ENCODE peak calls at places on chromosome 14, in eight cellular contexts. One of them, this sample, is unnamed.

GRCh38 chr14:96205994-96206392 is 1.4 kb downstream of the BDKRB2 start:
- DNase-seq in body of pancreas: no peak
- DNase-seq in stimulated activated CD4-positive, alpha-beta T cell treated with anti-CD3 and anti-CD28 coated beads, Interleukin-1b, Interleukin-23, amount 100 ng/mL, for 24 hours: no peak
- DNase-seq in AG09319: no peak
- DNase-seq in amniotic stem cell: no peak
- DNase-seq in foreskin fibroblast: no peak
- DNase-seq in stimulated activated CD8-positive, alpha-beta memory T cell treated with anti-CD3 and anti-CD28 coated beads, Interleukin-15, amount 100 ng/mL, for 24 hours: no peak
- DNase-seq in NT2/D1: no peak
- DNase-seq in this sample: no peak

GRCh38 chr14:92280554-92281262 is 42.3 kb upstream of the SLC24A4 start:
- DNase-seq in body of pancreas: no peak
- DNase-seq in stimulated activated CD4-positive, alpha-beta T cell treated with anti-CD3 and anti-CD28 coated beads, Interleukin-1b, Interleukin-23, amount 100 ng/mL, for 24 hours: no peak
- DNase-seq in AG09319: no peak
- DNase-seq in amniotic stem cell: no peak
- DNase-seq in foreskin fibroblast: no peak
- DNase-seq in stimulated activated CD8-positive, alpha-beta memory T cell treated with anti-CD3 and anti-CD28 coated beads, Interleukin-15, amount 100 ng/mL, for 24 hours: no peak
- DNase-seq in NT2/D1: no peak
- DNase-seq in this sample: no peak

GRCh38 chr14:93936245-93936644 is 9.1 kb downstream of the FAM181A start:
- DNase-seq in body of pancreas: no peak
- DNase-seq in stimulated activated CD4-positive, alpha-beta T cell treated with anti-CD3 and anti-CD28 coated beads, Interleukin-1b, Interleukin-23, amount 100 ng/mL, for 24 hours: no peak
- DNase-seq in AG09319: no peak
- DNase-seq in amniotic stem cell: no peak
- DNase-seq in foreskin fibroblast: no peak
- DNase-seq in stimulated activated CD8-positive, alpha-beta memory T cell treated with anti-CD3 and anti-CD28 coated beads, Interleukin-15, amount 100 ng/mL, for 24 hours: no peak
- DNase-seq in NT2/D1: peak
- DNase-seq in this sample: no peak

GRCh38 chr14:53952533-53952932 is 4.1 kb downstream of the BMP4 start:
- DNase-seq in body of pancreas: no peak
- DNase-seq in stimulated activated CD4-positive, alpha-beta T cell treated with anti-CD3 and anti-CD28 coated beads, Interleukin-1b, Interleukin-23, amount 100 ng/mL, for 24 hours: no peak
- DNase-seq in AG09319: no peak
- DNase-seq in amniotic stem cell: no peak
- DNase-seq in foreskin fibroblast: no peak
- DNase-seq in stimulated activated CD8-positive, alpha-beta memory T cell treated with anti-CD3 and anti-CD28 coated beads, Interleukin-15, amount 100 ng/mL, for 24 hours: no peak
- DNase-seq in NT2/D1: no peak
- DNase-seq in this sample: no peak

GRCh38 chr14:62711351-62712023 is 333.8 kb downstream of the KCNH5 start:
- DNase-seq in body of pancreas: no peak
- DNase-seq in stimulated activated CD4-positive, alpha-beta T cell treated with anti-CD3 and anti-CD28 coated beads, Interleukin-1b, Interleukin-23, amount 100 ng/mL, for 24 hours: no peak
- DNase-seq in AG09319: no peak
- DNase-seq in amniotic stem cell: no peak
- DNase-seq in foreskin fibroblast: no peak
- DNase-seq in stimulated activated CD8-positive, alpha-beta memory T cell treated with anti-CD3 and anti-CD28 coated beads, Interleukin-15, amount 100 ng/mL, for 24 hours: no peak
- DNase-seq in NT2/D1: no peak
- DNase-seq in this sample: no peak

GRCh38 chr14:73467377-73467776 is 9.0 kb upstream of the NUMB start:
- DNase-seq in body of pancreas: peak
- DNase-seq in stimulated activated CD4-positive, alpha-beta T cell treated with anti-CD3 and anti-CD28 coated beads, Interleukin-1b, Interleukin-23, amount 100 ng/mL, for 24 hours: peak
- DNase-seq in AG09319: no peak
- DNase-seq in amniotic stem cell: no peak
- DNase-seq in foreskin fibroblast: peak
- DNase-seq in stimulated activated CD8-positive, alpha-beta memory T cell treated with anti-CD3 and anti-CD28 coated beads, Interleukin-15, amount 100 ng/mL, for 24 hours: peak
- DNase-seq in NT2/D1: no peak
- DNase-seq in this sample: no peak

GRCh38 chr14:22002860-22003284 is 329.3 kb upstream of the OR4E1 start:
- DNase-seq in body of pancreas: no peak
- DNase-seq in stimulated activated CD4-positive, alpha-beta T cell treated with anti-CD3 and anti-CD28 coated beads, Interleukin-1b, Interleukin-23, amount 100 ng/mL, for 24 hours: peak
- DNase-seq in AG09319: no peak
- DNase-seq in amniotic stem cell: no peak
- DNase-seq in foreskin fibroblast: no peak
- DNase-seq in stimulated activated CD8-positive, alpha-beta memory T cell treated with anti-CD3 and anti-CD28 coated beads, Interleukin-15, amount 100 ng/mL, for 24 hours: peak
- DNase-seq in NT2/D1: no peak
- DNase-seq in this sample: no peak

GRCh38 chr14:86858591-86858990 is 1134.4 kb downstream of the GALC start:
- DNase-seq in body of pancreas: no peak
- DNase-seq in stimulated activated CD4-positive, alpha-beta T cell treated with anti-CD3 and anti-CD28 coated beads, Interleukin-1b, Interleukin-23, amount 100 ng/mL, for 24 hours: no peak
- DNase-seq in AG09319: no peak
- DNase-seq in amniotic stem cell: no peak
- DNase-seq in foreskin fibroblast: no peak
- DNase-seq in stimulated activated CD8-positive, alpha-beta memory T cell treated with anti-CD3 and anti-CD28 coated beads, Interleukin-15, amount 100 ng/mL, for 24 hours: no peak
- DNase-seq in NT2/D1: no peak
- DNase-seq in this sample: no peak

GRCh38 chr14:55126932-55127490 is 2.0 kb upstream of the LGALS3 start:
- DNase-seq in body of pancreas: no peak
- DNase-seq in stimulated activated CD4-positive, alpha-beta T cell treated with anti-CD3 and anti-CD28 coated beads, Interleukin-1b, Interleukin-23, amount 100 ng/mL, for 24 hours: no peak
- DNase-seq in AG09319: no peak
- DNase-seq in amniotic stem cell: no peak
- DNase-seq in foreskin fibroblast: no peak
- DNase-seq in stimulated activated CD8-positive, alpha-beta memory T cell treated with anti-CD3 and anti-CD28 coated beads, Interleukin-15, amount 100 ng/mL, for 24 hours: no peak
- DNase-seq in NT2/D1: no peak
- DNase-seq in this sample: no peak

GRCh38 chr14:80695869-80696268 is 245.7 kb downstream of the CEP128 start:
- DNase-seq in body of pancreas: no peak
- DNase-seq in stimulated activated CD4-positive, alpha-beta T cell treated with anti-CD3 and anti-CD28 coated beads, Interleukin-1b, Interleukin-23, amount 100 ng/mL, for 24 hours: no peak
- DNase-seq in AG09319: no peak
- DNase-seq in amniotic stem cell: no peak
- DNase-seq in foreskin fibroblast: no peak
- DNase-seq in stimulated activated CD8-positive, alpha-beta memory T cell treated with anti-CD3 and anti-CD28 coated beads, Interleukin-15, amount 100 ng/mL, for 24 hours: no peak
- DNase-seq in NT2/D1: no peak
- DNase-seq in this sample: no peak

GRCh38 chr14:22606380-22606779 is 8.3 kb downstream of the ABHD4 start:
- DNase-seq in body of pancreas: no peak
- DNase-seq in stimulated activated CD4-positive, alpha-beta T cell treated with anti-CD3 and anti-CD28 coated beads, Interleukin-1b, Interleukin-23, amount 100 ng/mL, for 24 hours: no peak
- DNase-seq in AG09319: no peak
- DNase-seq in amniotic stem cell: no peak
- DNase-seq in foreskin fibroblast: no peak
- DNase-seq in stimulated activated CD8-positive, alpha-beta memory T cell treated with anti-CD3 and anti-CD28 coated beads, Interleukin-15, amount 100 ng/mL, for 24 hours: no peak
- DNase-seq in NT2/D1: no peak
- DNase-seq in this sample: no peak

This sample was measured in Panc1.